ENCODE peak calls at places on chromosomes 16 and 17, in ten cellular contexts. S is astrocyte of the spinal cord, K is osteoblast, C is lower lobe of right lung, F is endodermal cell, R is tibial nerve, W is body of pancreas, A is A673, V is ascending aorta, T is fibroblast of the aortic adventitia. E is an unnamed sample.

GRCh38 chr17:37821025-37821713 is 76.3 kb upstream of the HNF1B start:
- DNase-seq in S (no peak), K (no peak), C (no peak), F (peak), R (no peak), W (no peak), A (no peak), V (no peak), T (peak), E (no peak)

GRCh38 chr16:2856061-2856670 is 1.8 kb downstream of the PRSS22 start:
- DNase-seq in S (no peak), K (peak), C (no peak), F (peak), R (no peak), W (peak), A (no peak), V (no peak), T (no peak), E (no peak)

GRCh38 chr16:14240216-14240843 is 169.2 kb downstream of the MRTFB start:
- DNase-seq in S (peak), K (no peak), C (no peak), F (no peak), R (no peak), W (no peak), A (no peak), V (no peak), T (no peak), E (peak)

GRCh38 chr17:78294356-78294755 is 62.9 kb downstream of the TMEM235 start:
- DNase-seq in S (no peak), K (peak), C (no peak), F (no peak), R (no peak), W (no peak), A (no peak), V (no peak), T (no peak), E (no peak)

GRCh38 chr17:43722921-43723665 is 35.5 kb downstream of the SOST start:
- DNase-seq in S (no peak), K (no peak), C (no peak), F (peak), R (no peak), W (peak), A (no peak), V (no peak), T (no peak), E (no peak)

GRCh38 chr17:80527016-80527645 is 17.5 kb upstream of the RPTOR start:
- DNase-seq in S (peak), K (peak), C (no peak), F (no peak), R (no peak), W (no peak), A (no peak), V (no peak), T (no peak), E (no peak)

GRCh38 chr17:8859029-8859803 is 8.3 kb downstream of the PIK3R6 start:
- DNase-seq in S (peak), K (peak), C (peak), F (peak), R (peak), W (no peak), A (no peak), V (no peak), T (no peak), E (peak)

GRCh38 chr16:12489362-12489761 is 314.3 kb downstream of the CPPED1 start:
- DNase-seq in S (no peak), K (no peak), C (no peak), F (no peak), R (no peak), W (no peak), A (no peak), V (no peak), T (no peak), E (no peak)

GRCh38 chr16:17173134-17173729 is 297.5 kb downstream of the XYLT1 start:
- DNase-seq in S (peak), K (no peak), C (peak), F (no peak), R (peak), W (no peak), A (no peak), V (peak), T (peak), E (peak)

GRCh38 chr17:718075-718474 is 3.4 kb upstream of the VPS53 start:
- DNase-seq in S (no peak), K (peak), C (no peak), F (no peak), R (no peak), W (no peak), A (no peak), V (no peak), T (no peak), E (no peak)

GRCh38 chr16:69243479-69243878 is 56.5 kb downstream of the SNTB2 start:
- DNase-seq in S (peak), K (peak), C (no peak), F (no peak), R (no peak), W (no peak), A (peak), V (no peak), T (peak), E (peak)

GRCh38 chr17:71494456-71494855 is 626.4 kb upstream of the SOX9 start:
- DNase-seq in S (no peak), K (no peak), C (no peak), F (no peak), R (no peak), W (no peak), A (no peak), V (no peak), T (no peak), E (peak)

GRCh38 chr16:86403541-86404163 is 106.7 kb upstream of the FOXF1 start:
- DNase-seq in S (no peak), K (no peak), C (no peak), F (no peak), R (no peak), W (no peak), A (no peak), V (no peak), T (no peak), E (no peak)

GRCh38 chr16:59848314-59848713 is 1114.2 kb upstream of the GOT2 start:
- DNase-seq in S (peak), K (no peak), C (no peak), F (no peak), R (no peak), W (no peak), A (no peak), V (no peak), T (no peak), E (no peak)

GRCh38 chr17:43710101-43710500 is 48.4 kb upstream of the MEOX1 start:
- DNase-seq in S (no peak), K (peak), C (no peak), F (no peak), R (no peak), W (no peak), A (no peak), V (no peak), T (no peak), E (no peak)

GRCh38 chr17:33725675-33726271 is 432.7 kb upstream of the ASIC2 start:
- DNase-seq in S (no peak), K (peak), C (peak), F (peak), R (no peak), W (peak), A (peak), V (no peak), T (peak), E (peak)

GRCh38 chr17:37547986-37548385 is 58.3 kb downstream of the DUSP14 start:
- DNase-seq in S (no peak), K (no peak), C (no peak), F (no peak), R (no peak), W (no peak), A (no peak), V (no peak), T (no peak), E (no peak)

GRCh38 chr17:37752482-37752881 is 7.6 kb upstream of the HNF1B start:
- DNase-seq in S (peak), K (peak), C (no peak), F (no peak), R (no peak), W (no peak), A (no peak), V (no peak), T (no peak), E (no peak)

GRCh38 chr16:65751622-65752598 is 614.6 kb upstream of the CDH5 start:
- DNase-seq in S (no peak), K (peak), C (no peak), F (no peak), R (no peak), W (no peak), A (peak), V (no peak), T (no peak), E (peak)

GRCh38 chr16:19776147-19776546 is 58.1 kb downstream of the IQCK start:
- DNase-seq in S (no peak), K (peak), C (no peak), F (peak), R (no peak), W (no peak), A (no peak), V (no peak), T (no peak), E (no peak)

GRCh38 chr17:49836111-49837030 is 11.5 kb downstream of the TAC4 start:
- DNase-seq in S (peak), K (peak), C (peak), F (no peak), R (no peak), W (no peak), A (peak), V (no peak), T (peak), E (peak)

GRCh38 chr17:77571562-77571981 is 386.9 kb upstream of the TNRC6C start:
- DNase-seq in S (no peak), K (peak), C (peak), F (no peak), R (no peak), W (no peak), A (no peak), V (no peak), T (peak), E (no peak)

GRCh38 chr16:102060-102855 is 24.2 kb downstream of the MPG start:
- DNase-seq in S (peak), K (peak), C (no peak), F (no peak), R (peak), W (no peak), A (no peak), V (peak), T (peak), E (peak)

GRCh38 chr17:34382586-34383224 is 19.7 kb upstream of the CCL1 start:
- DNase-seq in S (no peak), K (no peak), C (no peak), F (peak), R (no peak), W (no peak), A (no peak), V (no peak), T (peak), E (no peak)

GRCh38 chr16:67101301-67101675 is 8.5 kb upstream of the PHAF1 start:
- DNase-seq in S (peak), K (peak), C (no peak), F (no peak), R (no peak), W (no peak), A (no peak), V (no peak), T (no peak), E (peak)

GRCh38 chr17:44424828-44425463 is 35.5 kb upstream of the ITGA2B start:
- DNase-seq in S (no peak), K (no peak), C (no peak), F (no peak), R (no peak), W (no peak), A (no peak), V (no peak), T (no peak), E (no peak)

GRCh38 chr16:2795714-2796143 is 2.5 kb upstream of the PRSS41 start:
- DNase-seq in S (no peak), K (peak), C (peak), F (peak), R (no peak), W (no peak), A (no peak), V (no peak), T (peak), E (no peak)

GRCh38 chr16:56510544-56510943 is 9.3 kb downstream of the BBS2 start:
- DNase-seq in S (no peak), K (no peak), C (no peak), F (no peak), R (no peak), W (no peak), A (no peak), V (no peak), T (no peak), E (no peak)

GRCh38 chr16:3106205-3106928 is 6.0 kb upstream of the ZNF205 start:
- DNase-seq in S (peak), K (peak), C (peak), F (peak), R (peak), W (peak), A (peak), V (peak), T (peak), E (peak)

GRCh38 chr17:44782349-44782850 is 23.6 kb downstream of the ADAM11 start:
- DNase-seq in S (no peak), K (peak), C (no peak), F (peak), R (no peak), W (no peak), A (no peak), V (no peak), T (no peak), E (no peak)

GRCh38 chr17:1000597-1001490 is 3.9 kb downstream of the TIMM22 start:
- DNase-seq in S (peak), K (peak), C (no peak), F (no peak), R (no peak), W (no peak), A (no peak), V (no peak), T (peak), E (peak)

GRCh38 chr16:89316701-89317100 is 99.2 kb downstream of the ZNF778 start:
- DNase-seq in S (no peak), K (peak), C (peak), F (no peak), R (no peak), W (no peak), A (peak), V (no peak), T (no peak), E (no peak)

GRCh38 chr16:67006930-67007658 is 18.7 kb downstream of the CES4A start:
- DNase-seq in S (no peak), K (peak), C (no peak), F (no peak), R (no peak), W (no peak), A (no peak), V (no peak), T (no peak), E (peak)

GRCh38 chr17:41647940-41648410 is 23.6 kb upstream of the KRT17 start:
- DNase-seq in S (peak), K (peak), C (peak), F (peak), R (peak), W (peak), A (peak), V (peak), T (peak), E (peak)

GRCh38 chr17:41649923-41650519 is 25.6 kb upstream of the KRT17 start:
- DNase-seq in S (no peak), K (no peak), C (no peak), F (peak), R (no peak), W (no peak), A (no peak), V (no peak), T (no peak), E (no peak)

GRCh38 chr17:41650794-41651624 is 26.6 kb upstream of the KRT17 start:
- DNase-seq in S (no peak), K (peak), C (no peak), F (peak), R (no peak), W (no peak), A (no peak), V (no peak), T (no peak), E (no peak)

GRCh38 chr17:41647038-41647813 is 22.9 kb upstream of the KRT17 start:
- DNase-seq in S (no peak), K (no peak), C (no peak), F (no peak), R (no peak), W (no peak), A (peak), V (no peak), T (no peak), E (no peak)

GRCh38 chr17:41648411-41649195 is 24.2 kb upstream of the KRT17 start:
- DNase-seq in S (peak), K (peak), C (peak), F (peak), R (peak), W (peak), A (peak), V (no peak), T (peak), E (peak)
- TF ChIP-seq CTCF in S (peak), K (peak), C (peak), F (peak), R (peak), W (peak), A (peak), V (peak), T (peak), E (peak)

DNA sequence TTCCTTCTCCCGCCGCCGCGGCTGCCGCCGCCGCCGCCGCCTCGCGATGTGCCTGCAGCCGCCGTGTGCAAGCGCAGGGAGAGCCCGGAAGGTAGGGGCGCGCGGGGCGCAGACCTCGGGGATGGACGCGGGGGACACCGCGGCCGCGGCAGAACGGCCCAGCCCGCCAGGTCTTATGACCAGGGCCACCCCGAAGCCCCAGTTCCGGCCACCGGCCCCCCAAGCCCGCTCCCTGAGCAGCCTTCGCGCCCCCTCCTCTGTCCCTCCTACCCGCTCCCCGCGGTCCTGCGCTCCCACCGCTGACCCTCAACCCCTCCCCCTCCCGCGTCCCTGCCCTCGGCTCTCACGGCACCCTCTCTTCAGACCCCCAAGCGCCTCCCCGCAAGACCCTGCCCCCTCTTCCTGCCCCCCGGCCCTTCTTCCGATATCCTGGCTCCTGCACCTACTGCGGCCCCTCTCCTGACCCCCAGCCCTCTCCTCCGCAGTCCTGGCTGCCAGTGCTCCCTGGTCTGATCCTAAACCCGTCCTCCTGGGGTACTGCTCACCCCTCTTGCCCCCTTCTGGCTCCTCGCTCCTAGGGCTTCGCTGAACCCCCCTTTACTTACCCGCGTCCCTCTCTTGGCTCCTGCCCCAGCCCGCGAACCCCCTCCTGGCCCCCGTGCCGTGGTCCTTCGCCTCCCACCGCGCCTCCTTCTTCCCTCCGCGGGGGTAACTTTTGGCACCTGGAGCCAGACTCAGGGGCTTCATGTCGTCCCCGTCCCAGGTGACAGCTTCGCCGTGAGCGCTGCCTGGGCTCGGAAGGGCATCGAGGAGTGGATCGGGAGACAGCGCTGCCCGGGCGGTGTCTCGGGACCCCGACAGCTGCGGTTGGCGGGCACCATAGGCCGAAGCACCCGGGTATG is 714 bp downstream of the NKD1 start:
- DNase-seq in S (no peak), K (no peak), C (peak), F (no peak), R (no peak), W (peak), A (peak), V (no peak), T (no peak), E (peak)
- H3K4me3 ChIP-seq in S (peak), K (peak), C (peak), F (peak), R (peak), W (peak), A (peak), V (peak), T (peak), E (peak)

DNA sequence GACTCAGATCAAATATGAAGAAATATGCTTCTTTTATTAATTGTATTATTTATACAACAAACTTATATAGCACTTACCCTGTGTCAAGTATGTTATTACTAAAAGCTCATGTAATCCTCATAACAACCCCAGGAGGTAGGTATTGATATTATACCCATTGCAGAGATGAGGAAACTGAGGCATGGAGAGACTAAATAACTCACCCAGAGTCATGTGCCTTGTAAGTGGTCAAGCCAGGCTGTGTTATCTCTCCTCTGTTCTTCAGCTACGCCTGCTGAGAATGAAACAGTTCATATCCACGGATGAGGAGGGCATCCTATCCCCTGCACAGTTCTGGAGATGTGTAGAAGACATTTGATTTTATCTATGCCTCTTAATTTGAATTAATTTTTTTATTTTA is 78.1 kb downstream of the RBBP6 start:
- DNase-seq in S (no peak), K (no peak), C (no peak), F (no peak), R (no peak), W (no peak), A (no peak), V (no peak), T (no peak), E (no peak)
- TF ChIP-seq CTCF in S (no peak), K (no peak), C (no peak), F (no peak), R (no peak), W (no peak), A (no peak), V (no peak), T (no peak), E (no peak)

GRCh38 chr17:39270923-39271322 is 45.2 kb upstream of the STAC2 start:
- DNase-seq in S (peak), K (peak), C (no peak), F (peak), R (no peak), W (no peak), A (peak), V (no peak), T (peak), E (peak)
- H3K4me3 ChIP-seq in S (no peak), K (no peak), C (no peak), F (no peak), R (no peak), W (no peak), A (no peak), V (no peak), T (no peak), E (no peak)

GRCh38 chr16:4538386-4539235 is at the start of gene CDIP1:
- DNase-seq in S (peak), K (peak), C (peak), F (peak), R (peak), W (peak), A (peak), V (peak), T (peak), E (peak)
- TF ChIP-seq CTCF in S (no peak), K (no peak), C (peak), F (peak), R (no peak), W (peak), A (no peak), V (no peak), T (no peak), E (no peak)

GRCh38 chr17:47713980-47714689 is 18.9 kb upstream of the TBX21 start:
- DNase-seq in S (no peak), K (no peak), C (no peak), F (peak), R (no peak), W (no peak), A (no peak), V (no peak), T (no peak), E (no peak)
- H3K4me3 ChIP-seq in S (no peak), K (no peak), C (no peak), F (no peak), R (no peak), W (no peak), A (no peak), V (no peak), T (no peak), E (no peak)

GRCh38 chr17:64186171-64187092 is 56.5 kb upstream of the ERN1 start:
- DNase-seq in S (no peak), K (no peak), C (no peak), F (no peak), R (no peak), W (no peak), A (no peak), V (no peak), T (no peak), E (no peak)
- TF ChIP-seq CTCF in S (no peak), K (no peak), C (no peak), F (no peak), R (no peak), W (no peak), A (no peak), V (no peak), T (no peak), E (no peak)

GRCh38 chr17:21513012-21513570 is 136.9 kb downstream of the KCNJ12 start:
- DNase-seq in S (peak), K (peak), C (peak), F (peak), R (peak), W (peak), A (peak), V (no peak), T (peak), E (peak)
- H3K4me3 ChIP-seq in S (no peak), K (peak), C (peak), F (no peak), R (no peak), W (no peak), A (no peak), V (peak), T (peak), E (peak)